ENCODE peak calls at places on chromosomes 6 and 20, in four cellular contexts. K, U, M and Y are unnamed samples.

GRCh38 chr6:166412156-166412910 is 29.6 kb upstream of the MPC1 start:
- DNase-seq in K (no peak), U (no peak), M (no peak), Y (no peak)

GRCh38 chr6:16602035-16602434 is 159.2 kb downstream of the ATXN1 start:
- DNase-seq in K (no peak), U (no peak), M (no peak), Y (no peak)

GRCh38 chr6:85192186-85192585 is 257.7 kb upstream of the NT5E start:
- DNase-seq in K (peak), U (no peak), M (no peak), Y (no peak)

GRCh38 chr6:12423852-12424251 is 133.7 kb downstream of the EDN1 start:
- DNase-seq in K (peak), U (no peak), M (no peak), Y (no peak)

GRCh38 chr20:9617940-9618339 is 103.5 kb downstream of the LAMP5 start:
- DNase-seq in K (peak), U (no peak), M (no peak), Y (peak)

GRCh38 chr6:105359419-105360366 is 43.2 kb downstream of the PREP start:
- DNase-seq in K (no peak), U (no peak), M (no peak), Y (no peak)

GRCh38 chr6:13491538-13491937 is 4.1 kb upstream of the GFOD1 start:
- DNase-seq in K (no peak), U (no peak), M (no peak), Y (no peak)

GRCh38 chr6:100573169-100573568 is 108.4 kb upstream of the SIM1 start:
- DNase-seq in K (peak), U (no peak), M (peak), Y (peak)

GRCh38 chr6:147664092-147664491 is 155.6 kb downstream of the SAMD5 start:
- DNase-seq in K (no peak), U (no peak), M (no peak), Y (peak)

GRCh38 chr20:32111287-32111686 is 1.8 kb downstream of the TM9SF4 start:
- DNase-seq in K (no peak), U (no peak), M (no peak), Y (no peak)

GRCh38 chr20:51886891-51887608 is 84.7 kb upstream of the SALL4 start:
- DNase-seq in K (peak), U (no peak), M (no peak), Y (peak)

GRCh38 chr20:21767739-21768223 is 62.3 kb downstream of the PAX1 start:
- DNase-seq in K (no peak), U (no peak), M (no peak), Y (peak)

GRCh38 chr6:137976430-137976829 is 109.4 kb downstream of the TNFAIP3 start:
- DNase-seq in K (no peak), U (no peak), M (no peak), Y (no peak)

GRCh38 chr6:143325379-143326140 is 124.9 kb downstream of the ADAT2 start:
- DNase-seq in K (peak), U (no peak), M (no peak), Y (no peak)

GRCh38 chr6:47034919-47035318 is 7.2 kb downstream of the ADGRF1 start:
- DNase-seq in K (peak), U (no peak), M (no peak), Y (peak)

GRCh38 chr20:19888269-19888669 is 128.9 kb upstream of the NAA20 start:
- DNase-seq in K (peak), U (no peak), M (no peak), Y (no peak)

GRCh38 chr6:42316390-42316970 is 98.8 kb upstream of the MRPS10 start:
- DNase-seq in K (no peak), U (no peak), M (peak), Y (no peak)

GRCh38 chr20:44218441-44218840 is 7.9 kb upstream of the OSER1 start:
- DNase-seq in K (no peak), U (peak), M (no peak), Y (no peak)

GRCh38 chr6:138038148-138038870 is 68.9 kb downstream of the PERP start:
- DNase-seq in K (no peak), U (no peak), M (no peak), Y (no peak)